ENCODE peak calls at places on chromosomes 1 and 21, in eight cellular contexts. I is T-helper 2 cell; Q is iris pigment epithelial cell; U is Jurkat, Clone E6-1; T is stimulated activated CD4-positive, alpha-beta T cell treated with anti-CD3 and anti-CD28 coated beads, Interleukin-12 subunit alpha, Interleukin-12 subunit beta, amount 100 ng/mL, for 48 hours; Y is HTR-8/SVneo; C is EL; G is kidney. N is an unnamed sample.

GRCh38 chr1:103107696-103108524 is at the start of gene COL11A1:
- DNase-seq in C (peak), Q (no peak), Y (no peak), I (no peak), G (no peak), U (no peak), T (no peak), N (no peak)

GRCh38 chr1:61842863-61843514 is 100.7 kb downstream of the PATJ start:
- DNase-seq in C (peak), T (no peak), U (no peak), Y (no peak), G (no peak), I (no peak), Q (peak), N (no peak)

GRCh38 chr1:167697667-167698141 is 24.1 kb upstream of the MPZL1 start:
- DNase-seq in U (no peak), Y (no peak), G (no peak), T (no peak), C (no peak), Q (no peak), I (no peak), N (no peak)

GRCh38 chr1:90074555-90075315 is 79.8 kb downstream of the ZNF326 start:
- DNase-seq in U (no peak), Y (no peak), I (no peak), C (no peak), G (no peak), T (no peak), Q (no peak), N (no peak)

GRCh38 chr1:4939266-4939665 is 284.9 kb downstream of the AJAP1 start:
- DNase-seq in G (no peak), C (no peak), Q (peak), Y (no peak), T (no peak), U (no peak), I (no peak), N (no peak)

GRCh38 chr21:41837756-41838297 is 41.3 kb downstream of the PRDM15 start:
- DNase-seq in C (no peak), I (no peak), G (peak), Q (no peak), Y (no peak), T (no peak), U (no peak), N (no peak)

GRCh38 chr1:70034403-70034802 is 171.0 kb downstream of the LRRC40 start:
- DNase-seq in I (no peak), T (no peak), C (peak), U (no peak), Y (peak), G (no peak), Q (peak), N (no peak)

GRCh38 chr1:5705751-5706150 is 286.5 kb downstream of the NPHP4 start:
- DNase-seq in U (no peak), Q (no peak), T (no peak), G (peak), Y (no peak), I (no peak), C (no peak), N (no peak)

GRCh38 chr1:60222492-60223369 is 149.2 kb upstream of the C1orf87 start:
- DNase-seq in C (no peak), Y (no peak), T (no peak), Q (no peak), I (no peak), G (no peak), U (no peak), N (no peak)

GRCh38 chr1:58749646-58750045 is 34.2 kb downstream of the JUN start:
- DNase-seq in Q (no peak), T (no peak), Y (no peak), U (no peak), C (no peak), G (no peak), I (no peak), N (no peak)

GRCh38 chr21:43696214-43696613 is 22.7 kb upstream of the PDXK start:
- DNase-seq in T (no peak), U (no peak), G (peak), C (no peak), Y (no peak), I (no peak), Q (no peak), N (no peak)